ENCODE peak calls at places on chromosomes 13 and 19, in five cellular contexts. A is GM18507; V is H1; K is GM23338; S is activated CD4-positive, alpha-beta T cell treated with anti-CD3 and anti-CD28 coated beads for 24 hours. W is an unnamed sample.

GRCh38 chr13:106096661-106097092 is 438.8 kb downstream of the EFNB2 start:
- DNase-seq in S (no peak), V (no peak), K (no peak), A (no peak), W (peak; percentile 44)

GRCh38 chr13:101417501-101417900 is 1.2 kb upstream of the NALCN start:
- DNase-seq in A (no peak), K (no peak), S (no peak), V (no peak), W (no peak)

GRCh38 chr19:18346091-18346490 is 5.7 kb downstream of the PGPEP1 start:
- DNase-seq in V (no peak), S (no peak), K (peak; percentile 84), A (no peak), W (peak; percentile 26)

GRCh38 chr13:36328821-36329220 is 17.4 kb downstream of the SPART start:
- DNase-seq in A (no peak), S (no peak), V (no peak), K (no peak), W (no peak)

GRCh38 chr13:39263033-39263432 is 224.8 kb downstream of the NHLRC3 start:
- DNase-seq in S (peak; percentile 21), A (peak; percentile 15), V (no peak), K (peak; percentile 72), W (peak; percentile 74)

GRCh38 chr13:106033634-106034033 is 501.8 kb downstream of the EFNB2 start:
- DNase-seq in V (no peak), A (no peak), K (peak; percentile 4), S (no peak), W (peak; percentile 0)

GRCh38 chr19:313169-313987 is 22.2 kb upstream of the PLPP2 start:
- DNase-seq in K (no peak), S (no peak), A (no peak), V (no peak), W (no peak)

GRCh38 chr19:35455616-35456201 is 7.7 kb downstream of the FFAR2 start:
- DNase-seq in K (no peak), S (no peak), A (no peak), V (no peak), W (peak; percentile 44)

GRCh38 chr13:101626925-101627555 is 174.6 kb downstream of the ITGBL1 start:
- DNase-seq in V (no peak), S (no peak), A (peak; percentile 11), K (no peak), W (peak; percentile 21)

GRCh38 chr13:98454389-98454881 is 122.5 kb downstream of the STK24 start:
- DNase-seq in A (no peak), S (no peak), V (no peak), K (no peak), W (no peak)

GRCh38 chr19:14059093-14059480 is 2.8 kb downstream of the PALM3 start:
- DNase-seq in V (no peak), S (no peak), K (peak; percentile 83), A (no peak), W (no peak)

GRCh38 chr19:40623403-40624239 is 22.5 kb downstream of the LTBP4 start:
- DNase-seq in V (no peak), S (no peak), K (peak; percentile 98), A (no peak), W (no peak)

GRCh38 chr13:29758591-29759114 is 91.8 kb downstream of the UBL3 start:
- DNase-seq in V (no peak), S (peak; percentile 58), K (no peak), A (peak; percentile 52), W (no peak)

GRCh38 chr13:95301947-95302386 is 716 bp upstream of the ABCC4 start:
- DNase-seq in S (no peak), K (peak; percentile 75), A (no peak), V (no peak), W (no peak)

GRCh38 chr13:59671853-59672252 is 491.9 kb downstream of the DIAPH3 start:
- DNase-seq in K (no peak), A (no peak), V (no peak), S (no peak), W (no peak)